ENCODE peak calls at places on chromosome 20, in six cellular contexts. X, B, H, G, J and P are unnamed samples.

GRCh38 chr20:16001286-16001685 is 572.0 kb downstream of the KIF16B start:
- DNase-seq in X (no peak), B (no peak), H (no peak), G (no peak), J (no peak), P (no peak)

GRCh38 chr20:46272389-46273047 is 35.8 kb downstream of the CDH22 start:
- DNase-seq in X (no peak), B (no peak), H (no peak), G (no peak), J (no peak), P (no peak)

GRCh38 chr20:5627463-5628050 is 122.6 kb upstream of the SHLD1 start:
- DNase-seq in X (no peak), B (no peak), H (no peak), G (no peak), J (no peak), P (no peak)

GRCh38 chr20:31678389-31679356 is 41.0 kb downstream of the COX4I2 start:
- DNase-seq in X (no peak), B (no peak), H (no peak), G (no peak), J (no peak), P (peak)

GRCh38 chr20:59776059-59776603 is 157.3 kb downstream of the SYCP2 start:
- DNase-seq in X (no peak), B (no peak), H (no peak), G (no peak), J (no peak), P (peak)

GRCh38 chr20:9507544-9508239 is 6.7 kb upstream of the LAMP5 start:
- DNase-seq in X (no peak), B (no peak), H (no peak), G (no peak), J (no peak), P (no peak)

GRCh38 chr20:47647994-47648393 is 137.3 kb downstream of the SULF2 start:
- DNase-seq in X (no peak), B (no peak), H (no peak), G (no peak), J (no peak), P (no peak)

GRCh38 chr20:36919715-36920333 is 31.7 kb downstream of the SAMHD1 start:
- DNase-seq in X (peak), B (no peak), H (peak), G (no peak), J (no peak), P (no peak)

GRCh38 chr20:11379257-11380011 is 538.3 kb upstream of the BTBD3 start:
- DNase-seq in X (no peak), B (no peak), H (peak), G (no peak), J (no peak), P (peak)

GRCh38 chr20:4781211-4781610 is 59.5 kb downstream of the PRND start:
- DNase-seq in X (no peak), B (no peak), H (no peak), G (no peak), J (no peak), P (no peak)

GRCh38 chr20:41786158-41786557 is 168.0 kb upstream of the CHD6 start:
- DNase-seq in X (no peak), B (no peak), H (no peak), G (no peak), J (no peak), P (no peak)

GRCh38 chr20:59075934-59076508 is 33.4 kb upstream of the PRELID3B start:
- DNase-seq in X (no peak), B (no peak), H (no peak), G (no peak), J (no peak), P (no peak)

GRCh38 chr20:58384821-58385220 is 4.2 kb upstream of the VAPB start:
- DNase-seq in X (no peak), B (no peak), H (no peak), G (no peak), J (no peak), P (no peak)

GRCh38 chr20:62066983-62067433 is 1.3 kb upstream of the TAF4 start:
- DNase-seq in X (peak), B (no peak), H (no peak), G (no peak), J (peak), P (peak)

GRCh38 chr20:57080796-57081195 is 185.6 kb downstream of the BMP7 start:
- DNase-seq in X (no peak), B (no peak), H (no peak), G (no peak), J (no peak), P (no peak)

GRCh38 chr20:4891997-4892396 is 109.3 kb downstream of the SLC23A2 start:
- DNase-seq in X (no peak), B (no peak), H (no peak), G (no peak), J (no peak), P (no peak)

GRCh38 chr20:432677-433299 is 24.7 kb downstream of the RBCK1 start:
- DNase-seq in X (no peak), B (no peak), H (no peak), G (no peak), J (no peak), P (no peak)

GRCh38 chr20:62066339-62066982 is 780 bp upstream of the TAF4 start:
- DNase-seq in X (no peak), B (no peak), H (peak), G (peak), J (peak), P (peak)

GRCh38 chr20:2610941-2611720 is 41.3 kb upstream of the NOP56 start:
- DNase-seq in X (no peak), B (no peak), H (no peak), G (no peak), J (no peak), P (no peak)

GRCh38 chr20:1816384-1817381 is 78.5 kb upstream of the SIRPA start:
- DNase-seq in X (no peak), B (no peak), H (no peak), G (no peak), J (no peak), P (no peak)

GRCh38 chr20:62453186-62453808 is 22.5 kb downstream of the GATA5 start:
- DNase-seq in X (no peak), B (no peak), H (no peak), G (no peak), J (no peak), P (no peak)

GRCh38 chr20:9279905-9280304 is 211.0 kb downstream of the PLCB4 start:
- DNase-seq in X (no peak), B (no peak), H (no peak), G (no peak), J (no peak), P (no peak)

GRCh38 chr20:44692932-44693476 is 22.2 kb upstream of the CCN5 start:
- DNase-seq in X (no peak), B (peak), H (no peak), G (peak), J (peak), P (peak)

GRCh38 chr20:47610247-47610944 is 108.7 kb downstream of the NCOA3 start:
- DNase-seq in X (peak), B (peak), H (no peak), G (no peak), J (no peak), P (peak)

GRCh38 chr20:44182863-44183262 is 4.1 kb downstream of the JPH2 start:
- DNase-seq in X (no peak), B (no peak), H (no peak), G (no peak), J (no peak), P (no peak)